ENCODE peak calls at places on chromosomes 6 and 20, in eight cellular contexts. One of them, this sample, is unnamed.
A peak's percentile ranks its signal among the peaks of the same experiment; 100 is the strongest.

GRCh38 chr20:3123542-3123941 is 36.1 kb downstream of the FASTKD5 start:
- DNase-seq in globus pallidus: no peak
- DNase-seq in GM10248: no peak
- DNase-seq in activated CD4-positive, CD25-positive, alpha-beta regulatory T cell: no peak
- DNase-seq in HepG2: no peak
- DNase-seq in HCT116: no peak
- DNase-seq in M059J: no peak
- DNase-seq in GM18507: no peak
- DNase-seq in this sample: no peak

GRCh38 chr6:77466055-77467028 is 3.1 kb upstream of the HTR1B start:
- DNase-seq in globus pallidus: peak; percentile 26
- DNase-seq in HCT116: no peak
- DNase-seq in GM18507: peak; percentile 14
- DNase-seq in GM10248: peak; percentile 40
- DNase-seq in M059J: peak; percentile 78
- DNase-seq in HepG2: peak; percentile 20
- DNase-seq in activated CD4-positive, CD25-positive, alpha-beta regulatory T cell: no peak
- DNase-seq in this sample: peak; percentile 48

GRCh38 chr6:39568896-39569295 is 156.3 kb downstream of the KIF6 start:
- DNase-seq in GM10248: no peak
- DNase-seq in HCT116: no peak
- DNase-seq in activated CD4-positive, CD25-positive, alpha-beta regulatory T cell: no peak
- DNase-seq in globus pallidus: no peak
- DNase-seq in GM18507: no peak
- DNase-seq in M059J: peak; percentile 77
- DNase-seq in HepG2: no peak
- DNase-seq in this sample: peak; percentile 51

GRCh38 chr20:10800288-10800687 is 126.5 kb upstream of the JAG1 start:
- DNase-seq in HCT116: no peak
- DNase-seq in GM10248: no peak
- DNase-seq in activated CD4-positive, CD25-positive, alpha-beta regulatory T cell: no peak
- DNase-seq in M059J: no peak
- DNase-seq in globus pallidus: no peak
- DNase-seq in GM18507: no peak
- DNase-seq in HepG2: peak; percentile 62
- DNase-seq in this sample: no peak

GRCh38 chr6:20699402-20699801 is 165.1 kb downstream of the CDKAL1 start:
- DNase-seq in activated CD4-positive, CD25-positive, alpha-beta regulatory T cell: no peak
- DNase-seq in GM10248: no peak
- DNase-seq in HepG2: no peak
- DNase-seq in HCT116: no peak
- DNase-seq in globus pallidus: no peak
- DNase-seq in GM18507: no peak
- DNase-seq in M059J: no peak
- DNase-seq in this sample: peak; percentile 58

GRCh38 chr20:62723351-62723750 is 14.7 kb downstream of the NTSR1 start:
- DNase-seq in GM18507: no peak
- DNase-seq in activated CD4-positive, CD25-positive, alpha-beta regulatory T cell: no peak
- DNase-seq in GM10248: no peak
- DNase-seq in globus pallidus: no peak
- DNase-seq in HCT116: no peak
- DNase-seq in M059J: peak; percentile 58
- DNase-seq in HepG2: no peak
- DNase-seq in this sample: no peak

GRCh38 chr20:17431621-17432364 is 99.4 kb downstream of the BFSP1 start:
- DNase-seq in HCT116: peak; percentile 19
- DNase-seq in M059J: peak; percentile 54
- DNase-seq in GM18507: peak; percentile 22
- DNase-seq in GM10248: peak; percentile 71
- DNase-seq in HepG2: peak; percentile 57
- DNase-seq in globus pallidus: peak; percentile 29
- DNase-seq in activated CD4-positive, CD25-positive, alpha-beta regulatory T cell: peak; percentile 8
- DNase-seq in this sample: peak; percentile 15

GRCh38 chr6:45961125-45961524 is 54.5 kb downstream of the CLIC5 start:
- DNase-seq in M059J: no peak
- DNase-seq in HepG2: no peak
- DNase-seq in activated CD4-positive, CD25-positive, alpha-beta regulatory T cell: no peak
- DNase-seq in GM10248: no peak
- DNase-seq in HCT116: no peak
- DNase-seq in globus pallidus: no peak
- DNase-seq in GM18507: no peak
- DNase-seq in this sample: peak; percentile 18

GRCh38 chr6:127031511-127031910 is 87.0 kb upstream of the RSPO3 start:
- DNase-seq in HCT116: no peak
- DNase-seq in HepG2: no peak
- DNase-seq in GM18507: no peak
- DNase-seq in GM10248: no peak
- DNase-seq in activated CD4-positive, CD25-positive, alpha-beta regulatory T cell: no peak
- DNase-seq in M059J: peak; percentile 71
- DNase-seq in globus pallidus: no peak
- DNase-seq in this sample: no peak

This sample was measured in renal cortical epithelial cell.